ENCODE peak calls at places on chromosomes 3 and 15, in nine cellular contexts. E is transverse colon, L is prostate gland, M is upper lobe of left lung, K is GM23338, N is breast epithelium, A is GM12892, Z is SK-N-SH, G is GM12891. H is an unnamed sample.

GRCh38 chr3:11706604-11707003 is 62.9 kb upstream of the VGLL4 start:
- DNase-seq in M (no peak), E (no peak), Z (no peak), K (no peak), A (no peak), L (no peak), N (no peak), G (no peak), H (no peak)

GRCh38 chr3:48129921-48130320 is 58.3 kb downstream of the CDC25A start:
- DNase-seq in G (no peak), M (no peak), A (no peak), N (no peak), E (no peak), Z (no peak), L (no peak), K (no peak), H (no peak)

GRCh38 chr3:161049683-161050248 is 55.4 kb downstream of the B3GALNT1 start:
- DNase-seq in M (no peak), L (no peak), E (no peak), A (no peak), N (no peak), G (no peak), Z (no peak), K (no peak), H (no peak)

GRCh38 chr3:44721231-44722102 is 8.0 kb upstream of the ZNF501 start:
- DNase-seq in K (peak), A (no peak), Z (no peak), N (no peak), M (no peak), L (no peak), G (no peak), E (no peak), H (no peak)

GRCh38 chr3:168581718-168582332 is 486.1 kb upstream of the GOLIM4 start:
- DNase-seq in M (no peak), G (no peak), K (peak), Z (no peak), E (no peak), L (no peak), A (no peak), N (no peak), H (no peak)

GRCh38 chr3:122005033-122005565 is 16.9 kb downstream of the ILDR1 start:
- DNase-seq in K (peak), N (no peak), Z (no peak), M (peak), L (no peak), G (no peak), A (no peak), E (peak), H (no peak)

GRCh38 chr3:14989943-14990753 is 42.8 kb downstream of the NR2C2 start:
- DNase-seq in G (no peak), Z (peak), K (peak), L (no peak), A (no peak), M (no peak), N (no peak), E (no peak), H (no peak)

GRCh38 chr15:76730262-76730661 is 174.9 kb downstream of the SCAPER start:
- DNase-seq in G (no peak), M (no peak), L (no peak), E (no peak), K (no peak), N (no peak), A (no peak), Z (no peak), H (no peak)

GRCh38 chr3:39291903-39292329 is 12.1 kb upstream of the CX3CR1 start:
- DNase-seq in K (peak), N (peak), A (no peak), E (peak), M (no peak), Z (peak), L (peak), G (no peak), H (peak)

GRCh38 chr3:47009225-47010049 is 30.0 kb downstream of the NBEAL2 start:
- DNase-seq in L (peak), E (peak), G (peak), A (peak), K (peak), M (peak), N (peak), Z (peak), H (peak)

GRCh38 chr3:161252143-161252542 is 31.0 kb downstream of the NMD3 start:
- DNase-seq in Z (no peak), G (no peak), K (no peak), N (no peak), A (no peak), E (no peak), L (no peak), M (no peak), H (no peak)

GRCh38 chr15:62848631-62849050 is 193.9 kb upstream of the TPM1 start:
- DNase-seq in E (no peak), Z (no peak), K (no peak), A (no peak), L (no peak), M (no peak), N (no peak), G (no peak), H (peak)

GRCh38 chr3:111859061-111859973 is at the start of gene PHLDB2:
- DNase-seq in N (peak), L (peak), E (peak), G (peak), A (peak), K (peak), Z (peak), M (peak), H (peak)

GRCh38 chr3:177835917-177836316 is 638.6 kb upstream of the TBL1XR1 start:
- DNase-seq in A (no peak), E (no peak), G (no peak), K (no peak), L (no peak), M (no peak), Z (no peak), N (no peak), H (no peak)

GRCh38 chr15:80788536-80788935 is 9.4 kb downstream of the CEMIP start:
- DNase-seq in Z (no peak), E (no peak), G (no peak), A (no peak), K (no peak), L (no peak), N (no peak), M (no peak), H (no peak)

GRCh38 chr3:58370407-58370806 is 37.7 kb downstream of the PXK start:
- DNase-seq in G (no peak), K (no peak), A (no peak), M (no peak), Z (no peak), N (no peak), L (no peak), E (no peak), H (no peak)

DNA sequence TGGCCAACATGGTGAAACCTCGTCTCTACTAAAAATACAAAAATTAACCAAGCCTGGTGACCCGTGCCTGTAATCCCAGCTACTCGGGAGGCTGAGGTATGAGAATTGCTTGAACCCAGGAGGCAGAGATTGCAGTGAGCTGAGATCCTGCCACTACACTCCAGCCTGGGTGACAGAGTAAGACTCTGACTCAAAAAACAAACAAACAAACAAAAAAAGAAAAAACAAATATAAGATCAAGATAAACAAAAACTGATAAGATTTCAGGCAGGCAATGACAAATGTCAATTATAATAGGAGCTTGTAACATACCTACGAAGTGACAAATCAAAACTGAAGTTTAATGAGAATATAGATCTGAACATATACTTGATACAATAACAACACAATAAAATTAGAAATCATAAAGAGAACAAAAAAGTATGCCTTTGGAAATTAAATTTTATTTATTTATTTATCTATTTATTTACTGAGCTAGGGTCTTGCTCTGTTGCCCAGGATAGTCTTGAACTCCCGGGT is 70.4 kb downstream of the FAIM start:
- DNase-seq in K (no peak), M (no peak), G (no peak), E (no peak), L (no peak), A (no peak), Z (no peak), N (no peak), H (no peak)
- TF ChIP-seq POLR2AphosphoS5 in K (no peak), M (no peak), G (no peak), E (no peak), L (no peak), A (no peak), Z (no peak), N (no peak), H (no peak)

DNA sequence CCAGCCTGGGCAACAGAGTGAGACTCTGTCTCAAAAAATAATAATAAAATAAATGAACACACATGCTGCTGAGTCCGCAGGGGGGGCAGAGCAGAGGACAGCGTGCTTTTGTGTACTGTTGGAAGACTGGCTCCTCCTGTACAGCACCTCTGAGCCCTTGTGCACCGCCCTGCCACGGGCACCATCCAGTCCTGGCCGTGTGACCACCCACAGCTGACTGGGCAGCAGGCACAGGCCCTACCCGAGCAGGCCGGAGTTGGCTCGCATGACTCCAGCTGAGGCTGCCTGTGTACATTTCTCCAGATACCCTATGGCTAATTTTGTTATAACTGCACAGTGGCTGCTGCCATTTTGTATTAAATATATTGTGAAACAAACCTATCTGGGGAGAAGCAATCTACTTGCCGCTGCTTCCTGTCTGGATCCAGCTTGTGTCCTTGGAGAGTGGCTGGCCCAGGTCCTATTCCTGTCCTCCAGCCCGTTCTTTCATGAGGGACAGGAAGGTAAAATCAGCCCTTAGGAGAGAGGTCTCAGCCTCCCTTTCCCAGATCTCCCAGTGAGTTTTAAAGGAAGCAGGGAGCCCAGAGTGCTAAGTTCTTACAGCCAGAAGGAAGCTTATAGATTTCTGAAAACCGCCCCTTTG is 14.6 kb downstream of the IVD start:
- DNase-seq in L (peak), M (peak), Z (no peak), E (no peak), N (no peak), A (no peak), G (no peak), K (no peak), H (no peak)
- TF ChIP-seq POLR2AphosphoS5 in L (no peak), M (no peak), Z (peak), E (no peak), N (no peak), A (peak), G (no peak), K (no peak), H (no peak)

GRCh38 chr15:51342249-51342999 is 969 bp downstream of the GLDN start:
- DNase-seq in K (peak), N (no peak), E (no peak), M (no peak), Z (peak), L (no peak), G (no peak), A (no peak), H (no peak)

GRCh38 chr15:51336011-51336410 is 2.4 kb downstream of the CYP19A1 start:
- DNase-seq in Z (no peak), E (no peak), A (no peak), M (no peak), N (no peak), L (no peak), K (no peak), G (no peak), H (no peak)

GRCh38 chr15:51338496-51338895 is at the start of gene CYP19A1:
- DNase-seq in G (no peak), N (no peak), M (no peak), L (no peak), E (no peak), Z (no peak), K (peak), A (no peak), H (no peak)

GRCh38 chr15:51343466-51343865 is 2.0 kb downstream of the GLDN start:
- DNase-seq in L (no peak), N (no peak), K (no peak), M (no peak), G (no peak), A (no peak), E (no peak), Z (no peak), H (no peak)

DNA sequence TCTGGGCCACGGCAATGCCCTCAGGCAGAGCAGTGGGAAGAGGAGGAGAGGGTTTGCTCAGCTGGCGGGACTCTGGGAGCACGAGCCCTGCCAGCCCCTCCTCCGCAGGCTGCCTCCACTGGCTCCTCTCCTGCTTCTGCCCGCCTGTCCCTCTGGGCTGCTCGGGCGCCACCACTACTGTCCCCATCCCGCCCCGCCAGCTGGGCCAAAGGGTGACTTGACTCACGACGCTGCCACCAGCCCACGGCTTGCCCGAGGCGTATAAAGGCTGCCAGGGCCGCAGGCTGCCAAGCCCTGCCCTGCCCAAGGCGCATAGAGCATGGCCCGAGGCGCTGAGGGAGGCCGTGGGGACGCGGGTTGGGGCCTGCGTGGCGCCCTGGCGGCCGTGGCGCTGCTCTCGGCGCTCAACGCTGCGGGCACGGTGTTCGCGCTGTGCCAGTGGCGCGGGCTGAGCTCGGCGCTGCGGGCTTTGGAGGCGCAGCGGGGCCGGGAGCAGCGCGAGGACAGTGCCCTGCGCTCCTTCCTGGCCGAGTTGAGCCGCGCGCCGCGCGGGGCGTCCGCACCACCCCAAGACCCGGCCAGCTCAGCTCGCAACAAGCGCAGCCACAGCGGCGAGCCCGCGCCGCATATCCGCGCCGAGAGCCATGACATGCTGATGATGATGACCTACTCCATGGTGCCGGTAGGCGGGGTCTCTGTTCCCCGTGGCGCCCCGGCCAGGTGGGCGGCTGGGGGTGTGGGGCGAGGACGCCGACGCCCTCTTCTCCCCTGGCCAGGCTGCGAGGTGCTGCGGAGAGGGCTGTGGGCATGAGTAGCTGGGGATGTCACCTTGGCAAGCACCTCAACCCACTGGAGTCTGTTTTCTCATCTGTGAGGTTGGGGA is at the start of gene GLDN:
- DNase-seq in A (no peak), N (no peak), M (peak), E (no peak), L (no peak), G (no peak), K (peak), Z (peak), H (no peak)
- TF ChIP-seq POLR2AphosphoS5 in A (no peak), N (no peak), M (peak), E (no peak), L (no peak), G (no peak), K (no peak), Z (no peak), H (no peak)

GRCh38 chr3:196076721-196077120 is 5.2 kb downstream of the TFRC start:
- DNase-seq in G (no peak), K (no peak), M (no peak), N (no peak), Z (no peak), E (no peak), L (no peak), A (no peak), H (no peak)

GRCh38 chr3:196072313-196072712 is 9.6 kb downstream of the TFRC start:
- DNase-seq in G (no peak), N (no peak), M (no peak), E (no peak), L (no peak), A (no peak), K (no peak), Z (no peak), H (no peak)

GRCh38 chr3:196073188-196073838 is 8.6 kb downstream of the TFRC start:
- DNase-seq in G (peak), L (peak), E (peak), A (peak), N (peak), M (no peak), Z (peak), K (peak), H (no peak)

GRCh38 chr3:196080517-196080841 is 1.4 kb downstream of the TFRC start:
- DNase-seq in E (peak), Z (no peak), A (no peak), L (no peak), G (no peak), K (no peak), M (no peak), N (no peak), H (no peak)

GRCh38 chr3:196075013-196075412 is 6.9 kb downstream of the TFRC start:
- DNase-seq in M (no peak), A (no peak), G (no peak), K (no peak), N (no peak), E (no peak), L (no peak), Z (no peak), H (no peak)
- TF ChIP-seq POLR2AphosphoS5 in M (no peak), A (no peak), G (no peak), K (no peak), N (no peak), E (no peak), L (no peak), Z (no peak), H (no peak)

H was measured in sigmoid colon.